ENCODE peak calls at places on chromosomes 11 and 22, in four cellular contexts. A is HCT116, D is H1, E is K562. N is an unnamed sample.

GRCh38 chr22:41589260-41589600 is 410 bp downstream of the PMM1 start:
- DNase-seq in A (no peak), D (peak; percentile 17), E (peak; percentile 39), N (no peak)

GRCh38 chr11:11995601-11996000 is 12.8 kb downstream of the DKK3 start:
- DNase-seq in A (no peak), D (no peak), E (no peak), N (no peak)

GRCh38 chr22:31346255-31346732 is at the start of gene PATZ1:
- DNase-seq in A (peak; percentile 51), D (peak; percentile 61), E (peak; percentile 68), N (no peak)

GRCh38 chr22:27107824-27108223 is 450.4 kb downstream of the MIAT start:
- DNase-seq in A (peak; percentile 70), D (no peak), E (peak; percentile 2), N (no peak)

GRCh38 chr11:122578168-122578825 is 77.2 kb upstream of the UBASH3B start:
- DNase-seq in A (no peak), D (no peak), E (peak; percentile 23), N (no peak)

GRCh38 chr11:128232588-128232987 is 354.8 kb downstream of the ETS1 start:
- DNase-seq in A (no peak), D (no peak), E (no peak), N (no peak)

GRCh38 chr11:45994421-45995341 is 72.2 kb downstream of the LARGE2 start:
- DNase-seq in A (no peak), D (no peak), E (peak; percentile 97), N (no peak)

GRCh38 chr11:112794321-112794720 is 166.9 kb upstream of the NCAM1 start:
- DNase-seq in A (no peak), D (no peak), E (no peak), N (no peak)

GRCh38 chr11:66857234-66857926 is 516 bp downstream of the LRFN4 start:
- DNase-seq in A (no peak), D (no peak), E (peak; percentile 36), N (no peak)

GRCh38 chr11:93494341-93494740 is 48.9 kb downstream of the SMCO4 start:
- DNase-seq in A (no peak), D (no peak), E (no peak), N (no peak)

GRCh38 chr11:93567406-93567819 is 24.2 kb upstream of the SMCO4 start:
- DNase-seq in A (no peak), D (no peak), E (no peak), N (no peak)

GRCh38 chr22:45709866-45710265 is 38.2 kb downstream of the ATXN10 start:
- DNase-seq in A (no peak), D (no peak), E (no peak), N (no peak)

GRCh38 chr11:114308689-114309089 is 12.5 kb downstream of the NNMT start:
- DNase-seq in A (no peak), D (no peak), E (no peak), N (no peak)

GRCh38 chr22:44569516-44569915 is 71.5 kb upstream of the RTL6 start:
- DNase-seq in A (no peak), D (no peak), E (no peak), N (no peak)

GRCh38 chr11:16610213-16610737 is 128.2 kb upstream of the C11orf58 start:
- DNase-seq in A (no peak), D (no peak), E (no peak), N (no peak)

DNA sequence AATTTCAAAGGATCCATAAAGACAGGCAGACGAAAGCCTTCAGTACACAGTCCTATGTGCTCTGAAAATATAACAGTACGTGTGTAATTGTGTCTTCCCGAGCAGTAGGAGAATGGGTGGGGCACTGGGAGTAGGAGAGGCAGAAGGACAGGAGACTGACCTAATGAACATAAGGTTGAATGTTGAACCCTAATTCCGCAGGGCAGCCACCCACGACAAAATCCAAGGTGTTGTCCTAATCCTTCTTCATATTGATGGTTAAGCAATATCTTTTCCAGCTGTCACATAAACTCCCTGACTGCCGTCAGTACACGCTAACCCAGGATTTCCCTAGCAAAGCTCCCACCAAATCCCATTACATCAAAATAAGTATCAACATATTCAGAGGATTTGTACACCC is 34.5 kb downstream of the SPATA19 start:
- DNase-seq in A (no peak), D (no peak), E (no peak), N (no peak)
- TF ChIP-seq EGR1 in A (no peak), D (no peak), E (no peak), N (no peak)

DNA sequence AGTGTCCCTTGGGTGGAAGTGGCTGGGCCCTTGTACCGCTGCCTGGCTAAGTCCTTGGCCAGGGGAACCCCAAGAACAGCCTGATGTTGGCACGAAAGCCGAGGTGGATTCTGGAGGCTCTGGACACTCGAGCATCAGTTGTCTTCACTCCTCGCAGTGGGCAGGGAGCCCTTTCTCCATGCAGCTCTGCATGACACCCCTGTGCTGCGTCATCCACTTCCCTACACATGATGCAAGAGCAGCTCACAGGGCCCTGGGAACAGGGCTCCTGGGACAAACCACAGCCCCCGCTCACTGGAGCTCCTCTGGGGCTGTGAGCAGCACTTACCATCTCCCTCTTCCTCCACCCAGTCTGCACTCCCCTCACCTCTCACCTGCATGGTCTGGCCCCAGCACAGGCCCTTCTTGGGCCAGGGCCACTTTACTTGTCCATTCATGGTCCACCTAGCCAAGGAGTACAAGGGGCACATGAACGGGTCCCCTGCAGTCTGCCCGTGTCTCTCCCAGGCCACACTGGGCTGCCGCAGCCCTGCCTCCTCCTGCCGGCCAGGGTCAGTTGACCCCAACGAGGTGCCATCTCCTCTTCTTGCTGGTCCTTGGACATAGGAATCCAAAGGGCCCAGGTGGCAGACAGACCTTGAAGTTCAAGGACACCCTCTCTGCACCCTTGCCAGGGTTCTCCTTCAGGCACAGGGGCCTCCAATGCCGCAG is 66.5 kb downstream of the IGF2 start:
- DNase-seq in A (no peak), D (no peak), E (peak; percentile 12), N (no peak)
- TF ChIP-seq EGR1 in A (no peak), D (no peak), E (no peak), N (no peak)

GRCh38 chr11:3130269-3131071 is 34.6 kb downstream of the OSBPL5 start:
- DNase-seq in A (no peak), D (no peak), E (no peak), N (no peak)
- TF ChIP-seq EGR1 in A (no peak), D (no peak), E (no peak), N (no peak)

DNA sequence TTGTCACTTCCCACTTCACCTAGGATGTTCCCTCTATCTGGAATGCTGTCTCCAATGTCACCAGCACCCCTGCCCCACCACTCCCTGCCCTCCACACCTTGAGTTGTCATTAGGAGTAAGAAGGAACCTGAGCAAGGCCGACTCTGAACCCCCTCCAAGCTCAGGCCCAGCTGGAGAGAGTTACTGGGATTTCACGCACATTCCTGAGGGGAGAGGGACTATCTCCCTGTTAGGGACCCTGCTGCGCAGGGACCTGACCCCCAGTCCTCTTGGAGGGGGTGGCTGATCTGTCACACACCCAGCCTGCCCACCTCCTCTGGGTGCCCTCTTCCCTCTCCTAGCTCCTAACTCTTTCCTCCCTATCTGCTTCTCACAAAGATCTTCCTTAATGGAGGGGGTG is 81.7 kb downstream of the NECTIN1 start:
- DNase-seq in A (no peak), D (no peak), E (no peak), N (no peak)
- TF ChIP-seq EGR1 in A (no peak), D (no peak), E (no peak), N (no peak)

GRCh38 chr11:117300301-117300700 is 9.2 kb downstream of the BACE1-AS start:
- DNase-seq in A (no peak), D (no peak), E (no peak), N (no peak)
- TF ChIP-seq EGR1 in A (no peak), D (no peak), E (no peak), N (no peak)

N was measured in GM12878.